ENCODE peak calls at places on chromosomes 4 and X, in five cellular contexts. X is foreskin fibroblast; C is stimulated activated CD8-positive, alpha-beta memory T cell treated with anti-CD3 and anti-CD28 coated beads, Interleukin-4, amount 100 ng/mL, for 48 hours; A is head of caudate nucleus; B is nephron progenitor cell. I is an unnamed sample.

GRCh38 chr4:28082686-28083390 is 1222.2 kb downstream of the STIM2 start:
- DNase-seq in B (no peak), C (no peak), X (no peak), A (no peak), I (no peak)

GRCh38 chrX:37060999-37061398 is 52.8 kb downstream of the FAM47C start:
- DNase-seq in B (peak), C (no peak), A (no peak), X (peak), I (peak)

GRCh38 chrX:129638917-129639316 is 15.8 kb downstream of the APLN start:
- DNase-seq in X (no peak), A (no peak), C (no peak), B (no peak), I (peak)

GRCh38 chrX:56726609-56727008 is 2.4 kb upstream of the NBDY start:
- DNase-seq in X (peak), A (no peak), C (no peak), B (no peak), I (peak)

GRCh38 chr4:186161138-186161537 is 30.2 kb upstream of the CYP4V2 start:
- DNase-seq in C (no peak), X (no peak), B (no peak), A (no peak), I (peak)

GRCh38 chrX:153828308-153828707 is 2.0 kb downstream of the PDZD4 start:
- DNase-seq in A (no peak), X (no peak), C (no peak), B (no peak), I (no peak)

GRCh38 chrX:72713130-72713529 is 976 bp downstream of the PHKA1 start:
- DNase-seq in C (no peak), B (no peak), X (peak), A (no peak), I (no peak)

GRCh38 chr4:156547891-156548290 is 423.7 kb downstream of the PDGFC start:
- DNase-seq in X (peak), A (no peak), C (no peak), B (no peak), I (no peak)

GRCh38 chrX:9315086-9315485 is 149.8 kb upstream of the TBL1X start:
- DNase-seq in B (no peak), C (no peak), X (no peak), A (no peak), I (no peak)

GRCh38 chr4:78553526-78554060 is 2.0 kb downstream of the ANXA3 start:
- DNase-seq in B (no peak), X (peak), A (no peak), C (no peak), I (no peak)

GRCh38 chrX:70664726-70665125 is 220.1 kb downstream of the DLG3 start:
- DNase-seq in C (no peak), A (no peak), B (no peak), X (peak), I (peak)

GRCh38 chr4:188437535-188437934 is 298.3 kb downstream of the TRIML1 start:
- DNase-seq in B (no peak), C (no peak), X (no peak), A (no peak), I (no peak)

GRCh38 chr4:5409237-5409636 is 299.1 kb downstream of the EVC2 start:
- DNase-seq in A (no peak), C (no peak), X (no peak), B (no peak), I (no peak)

GRCh38 chr4:59971952-59972351 is 1228.2 kb upstream of the ADGRL3 start:
- DNase-seq in C (no peak), A (no peak), B (no peak), X (no peak), I (no peak)

GRCh38 chr4:156976147-156976546 is 4.5 kb upstream of the PDGFC start:
- DNase-seq in X (peak), C (no peak), A (no peak), B (no peak), I (no peak)

GRCh38 chr4:140793291-140793690 is 37.1 kb upstream of the TBC1D9 start:
- DNase-seq in X (no peak), A (no peak), C (no peak), B (no peak), I (no peak)